ENCODE peak calls at places on chromosomes 1 and 21, in five cellular contexts. R, E, D, I and F are unnamed samples.

GRCh38 chr1:232629250-232630046 is 485 bp downstream of the SIPA1L2 start:
- DNase-seq in R (no peak), E (peak), D (peak), I (no peak), F (no peak)

GRCh38 chr1:107135466-107135865 is 5.4 kb upstream of the NTNG1 start:
- DNase-seq in R (no peak), E (peak), D (peak), I (no peak), F (peak)

GRCh38 chr1:203051841-203052324 is 25.6 kb downstream of the PPFIA4 start:
- DNase-seq in R (no peak), E (peak), D (no peak), I (peak), F (no peak)

GRCh38 chr1:93847811-93848288 is 31.2 kb downstream of the DNTTIP2 start:
- DNase-seq in R (peak), E (peak), D (peak), I (peak), F (peak)

GRCh38 chr1:216456682-216457081 is 33.4 kb upstream of the USH2A start:
- DNase-seq in R (no peak), E (peak), D (peak), I (no peak), F (peak)

GRCh38 chr1:228150021-228150457 is 309 bp downstream of the GJC2 start:
- DNase-seq in R (no peak), E (no peak), D (no peak), I (no peak), F (no peak)

GRCh38 chr21:15823486-15824150 is 93.8 kb downstream of the USP25 start:
- DNase-seq in R (no peak), E (no peak), D (no peak), I (no peak), F (no peak)

GRCh38 chr1:203284411-203285208 is 20.7 kb upstream of the BTG2 start:
- DNase-seq in R (no peak), E (no peak), D (no peak), I (no peak), F (no peak)

GRCh38 chr21:36059823-36060158 is 535 bp downstream of the SETD4 start:
- DNase-seq in R (no peak), E (no peak), D (no peak), I (no peak), F (no peak)

GRCh38 chr1:202319381-202320080 is 22.2 kb downstream of the UBE2T start:
- DNase-seq in R (no peak), E (no peak), D (peak), I (no peak), F (peak)

GRCh38 chr1:181971424-181971823 is 90.1 kb downstream of the ZNF648 start:
- DNase-seq in R (no peak), E (no peak), D (no peak), I (no peak), F (no peak)

GRCh38 chr1:15767941-15768340 is 9.3 kb downstream of the FBLIM1 start:
- DNase-seq in R (no peak), E (no peak), D (no peak), I (no peak), F (no peak)

GRCh38 chr1:153340356-153340755 is 8.3 kb downstream of the PGLYRP4 start:
- DNase-seq in R (no peak), E (no peak), D (no peak), I (no peak), F (no peak)

GRCh38 chr1:193471981-193472380 is 285.6 kb upstream of the B3GALT2 start:
- DNase-seq in R (no peak), E (peak), D (peak), I (no peak), F (peak)

GRCh38 chr1:52927219-52928082 is at the start of gene SCP2:
- DNase-seq in R (peak), E (peak), D (peak), I (peak), F (peak)